ENCODE peak calls at places on chromosomes 2 and 18, in seven cellular contexts. One of them, this sample, is unnamed.

GRCh38 chr2:70190086-70190412 is 770 bp downstream of the C2orf42 start:
- DNase-seq in myocyte: no peak
- DNase-seq in upper lobe of left lung: no peak
- DNase-seq in NCI-H748 treated with DMSO at 0.1 percent for 48 hours: no peak
- DNase-seq in left cardiac atrium: no peak
- DNase-seq in NCI-H82: peak
- DNase-seq in activated T-helper 1 cell treated with anti-CD3 and anti-CD28 coated beads, Interleukin-12 subunit alpha, Interleukin-12 subunit beta, Interleukin-2, Interleukin-4 antibody, amounts not matched to agents 30 ng/mL and 10 ng/mL and 1 ng/mL, durations not matched to agents 14 hours and 24 hours and 36 hours: no peak
- DNase-seq in this sample: peak

GRCh38 chr2:153873062-153874048 is 1.6 kb downstream of the GALNT13 start:
- DNase-seq in myocyte: no peak
- DNase-seq in activated T-helper 1 cell treated with anti-CD3 and anti-CD28 coated beads, Interleukin-12 subunit alpha, Interleukin-12 subunit beta, Interleukin-2, Interleukin-4 antibody, amounts not matched to agents 30 ng/mL and 10 ng/mL and 1 ng/mL, durations not matched to agents 14 hours and 24 hours and 36 hours: no peak
- DNase-seq in left cardiac atrium: no peak
- DNase-seq in NCI-H748 treated with DMSO at 0.1 percent for 48 hours: peak
- DNase-seq in upper lobe of left lung: no peak
- DNase-seq in NCI-H82: peak
- DNase-seq in this sample: no peak

GRCh38 chr2:201649442-201649841 is 6.1 kb upstream of the TMEM237 start:
- DNase-seq in activated T-helper 1 cell treated with anti-CD3 and anti-CD28 coated beads, Interleukin-12 subunit alpha, Interleukin-12 subunit beta, Interleukin-2, Interleukin-4 antibody, amounts not matched to agents 30 ng/mL and 10 ng/mL and 1 ng/mL, durations not matched to agents 14 hours and 24 hours and 36 hours: no peak
- DNase-seq in NCI-H82: no peak
- DNase-seq in myocyte: no peak
- DNase-seq in NCI-H748 treated with DMSO at 0.1 percent for 48 hours: no peak
- DNase-seq in left cardiac atrium: no peak
- DNase-seq in upper lobe of left lung: no peak
- DNase-seq in this sample: no peak

GRCh38 chr2:73870084-73870483 is 22.7 kb upstream of the ACTG2 start:
- DNase-seq in upper lobe of left lung: no peak
- DNase-seq in left cardiac atrium: peak
- DNase-seq in myocyte: peak
- DNase-seq in NCI-H82: no peak
- DNase-seq in activated T-helper 1 cell treated with anti-CD3 and anti-CD28 coated beads, Interleukin-12 subunit alpha, Interleukin-12 subunit beta, Interleukin-2, Interleukin-4 antibody, amounts not matched to agents 30 ng/mL and 10 ng/mL and 1 ng/mL, durations not matched to agents 14 hours and 24 hours and 36 hours: no peak
- DNase-seq in NCI-H748 treated with DMSO at 0.1 percent for 48 hours: no peak
- DNase-seq in this sample: no peak

GRCh38 chr2:57821085-57821484 is 225.5 kb upstream of the VRK2 start:
- DNase-seq in upper lobe of left lung: no peak
- DNase-seq in NCI-H82: peak
- DNase-seq in NCI-H748 treated with DMSO at 0.1 percent for 48 hours: no peak
- DNase-seq in left cardiac atrium: no peak
- DNase-seq in myocyte: no peak
- DNase-seq in activated T-helper 1 cell treated with anti-CD3 and anti-CD28 coated beads, Interleukin-12 subunit alpha, Interleukin-12 subunit beta, Interleukin-2, Interleukin-4 antibody, amounts not matched to agents 30 ng/mL and 10 ng/mL and 1 ng/mL, durations not matched to agents 14 hours and 24 hours and 36 hours: no peak
- DNase-seq in this sample: no peak

GRCh38 chr2:39667142-39667880 is 1.6 kb downstream of the TMEM178A start:
- DNase-seq in NCI-H82: no peak
- DNase-seq in left cardiac atrium: no peak
- DNase-seq in myocyte: no peak
- DNase-seq in NCI-H748 treated with DMSO at 0.1 percent for 48 hours: no peak
- DNase-seq in upper lobe of left lung: no peak
- DNase-seq in activated T-helper 1 cell treated with anti-CD3 and anti-CD28 coated beads, Interleukin-12 subunit alpha, Interleukin-12 subunit beta, Interleukin-2, Interleukin-4 antibody, amounts not matched to agents 30 ng/mL and 10 ng/mL and 1 ng/mL, durations not matched to agents 14 hours and 24 hours and 36 hours: no peak
- DNase-seq in this sample: no peak

GRCh38 chr18:35756506-35757117 is 175.1 kb downstream of the GALNT1 start:
- DNase-seq in NCI-H748 treated with DMSO at 0.1 percent for 48 hours: peak
- DNase-seq in left cardiac atrium: no peak
- DNase-seq in activated T-helper 1 cell treated with anti-CD3 and anti-CD28 coated beads, Interleukin-12 subunit alpha, Interleukin-12 subunit beta, Interleukin-2, Interleukin-4 antibody, amounts not matched to agents 30 ng/mL and 10 ng/mL and 1 ng/mL, durations not matched to agents 14 hours and 24 hours and 36 hours: peak
- DNase-seq in upper lobe of left lung: peak
- DNase-seq in myocyte: peak
- DNase-seq in NCI-H82: peak
- DNase-seq in this sample: peak

GRCh38 chr2:98293931-98294687 is 52.1 kb upstream of the CNGA3 start:
- DNase-seq in activated T-helper 1 cell treated with anti-CD3 and anti-CD28 coated beads, Interleukin-12 subunit alpha, Interleukin-12 subunit beta, Interleukin-2, Interleukin-4 antibody, amounts not matched to agents 30 ng/mL and 10 ng/mL and 1 ng/mL, durations not matched to agents 14 hours and 24 hours and 36 hours: no peak
- DNase-seq in myocyte: no peak
- DNase-seq in left cardiac atrium: no peak
- DNase-seq in NCI-H82: no peak
- DNase-seq in upper lobe of left lung: no peak
- DNase-seq in NCI-H748 treated with DMSO at 0.1 percent for 48 hours: no peak
- DNase-seq in this sample: no peak

GRCh38 chr2:235642446-235643107 is 148.7 kb downstream of the AGAP1 start:
- DNase-seq in NCI-H748 treated with DMSO at 0.1 percent for 48 hours: no peak
- DNase-seq in activated T-helper 1 cell treated with anti-CD3 and anti-CD28 coated beads, Interleukin-12 subunit alpha, Interleukin-12 subunit beta, Interleukin-2, Interleukin-4 antibody, amounts not matched to agents 30 ng/mL and 10 ng/mL and 1 ng/mL, durations not matched to agents 14 hours and 24 hours and 36 hours: no peak
- DNase-seq in upper lobe of left lung: no peak
- DNase-seq in myocyte: peak
- DNase-seq in left cardiac atrium: peak
- DNase-seq in NCI-H82: no peak
- DNase-seq in this sample: no peak

GRCh38 chr2:188909036-188909435 is 65.1 kb upstream of the COL3A1 start:
- DNase-seq in myocyte: no peak
- DNase-seq in left cardiac atrium: no peak
- DNase-seq in activated T-helper 1 cell treated with anti-CD3 and anti-CD28 coated beads, Interleukin-12 subunit alpha, Interleukin-12 subunit beta, Interleukin-2, Interleukin-4 antibody, amounts not matched to agents 30 ng/mL and 10 ng/mL and 1 ng/mL, durations not matched to agents 14 hours and 24 hours and 36 hours: no peak
- DNase-seq in NCI-H748 treated with DMSO at 0.1 percent for 48 hours: no peak
- DNase-seq in NCI-H82: peak
- DNase-seq in upper lobe of left lung: no peak
- DNase-seq in this sample: no peak

GRCh38 chr2:188475945-188476344 is 184.3 kb downstream of the GULP1 start:
- DNase-seq in upper lobe of left lung: no peak
- DNase-seq in myocyte: peak
- DNase-seq in NCI-H82: no peak
- DNase-seq in left cardiac atrium: no peak
- DNase-seq in activated T-helper 1 cell treated with anti-CD3 and anti-CD28 coated beads, Interleukin-12 subunit alpha, Interleukin-12 subunit beta, Interleukin-2, Interleukin-4 antibody, amounts not matched to agents 30 ng/mL and 10 ng/mL and 1 ng/mL, durations not matched to agents 14 hours and 24 hours and 36 hours: no peak
- DNase-seq in NCI-H748 treated with DMSO at 0.1 percent for 48 hours: no peak
- DNase-seq in this sample: no peak

GRCh38 chr18:60411715-60412114 is 39.1 kb upstream of the MC4R start:
- DNase-seq in activated T-helper 1 cell treated with anti-CD3 and anti-CD28 coated beads, Interleukin-12 subunit alpha, Interleukin-12 subunit beta, Interleukin-2, Interleukin-4 antibody, amounts not matched to agents 30 ng/mL and 10 ng/mL and 1 ng/mL, durations not matched to agents 14 hours and 24 hours and 36 hours: no peak
- DNase-seq in left cardiac atrium: no peak
- DNase-seq in NCI-H748 treated with DMSO at 0.1 percent for 48 hours: no peak
- DNase-seq in myocyte: peak
- DNase-seq in NCI-H82: peak
- DNase-seq in upper lobe of left lung: no peak
- DNase-seq in this sample: no peak

GRCh38 chr2:203498161-203498560 is 36.9 kb downstream of the RAPH1 start:
- DNase-seq in myocyte: no peak
- DNase-seq in upper lobe of left lung: no peak
- DNase-seq in NCI-H748 treated with DMSO at 0.1 percent for 48 hours: no peak
- DNase-seq in left cardiac atrium: no peak
- DNase-seq in activated T-helper 1 cell treated with anti-CD3 and anti-CD28 coated beads, Interleukin-12 subunit alpha, Interleukin-12 subunit beta, Interleukin-2, Interleukin-4 antibody, amounts not matched to agents 30 ng/mL and 10 ng/mL and 1 ng/mL, durations not matched to agents 14 hours and 24 hours and 36 hours: no peak
- DNase-seq in NCI-H82: no peak
- DNase-seq in this sample: no peak

This sample was measured in T follicular helper cell.